ENCODE peak calls at places on chromosomes 3 and 15, in nine cellular contexts. F is breast epithelium, H is esophagus muscularis mucosa, O is heart right ventricle, Z is fibroblast of lung, V is foreskin keratinocyte, Q is PC-3, J is ovary, N is psoas muscle. W is an unnamed sample.

GRCh38 chr3:72487078-72487765 is 361.0 kb downstream of the SHQ1 start:
- DNase-seq in H (peak; percentile 93), Z (peak; percentile 87), O (peak; percentile 46), V (peak; percentile 39), N (peak; percentile 87), J (peak; percentile 31), Q (peak; percentile 90), F (peak; percentile 73), W (peak; percentile 57)

GRCh38 chr3:57434041-57434440 is 110.1 kb downstream of the DNAH12 start:
- DNase-seq in H (no peak), J (no peak), N (no peak), F (no peak), Z (peak; percentile 49), V (no peak), O (no peak), Q (peak; percentile 84), W (peak; percentile 31)

GRCh38 chr3:42450567-42450966 is 40.2 kb upstream of the LYZL4 start:
- DNase-seq in O (no peak), H (no peak), V (no peak), Q (no peak), J (no peak), F (no peak), Z (no peak), N (no peak), W (no peak)

GRCh38 chr15:41890050-41890690 is 3.7 kb downstream of the SPTBN5 start:
- DNase-seq in N (peak; percentile 36), H (no peak), Z (no peak), Q (no peak), O (no peak), F (no peak), J (no peak), V (no peak), W (no peak)

GRCh38 chr3:128416578-128417150 is 50.0 kb downstream of the DNAJB8 start:
- DNase-seq in N (no peak), J (no peak), Z (peak; percentile 45), F (no peak), Q (peak; percentile 77), V (peak; percentile 29), O (no peak), H (no peak), W (peak; percentile 87)

GRCh38 chr3:133881987-133882825 is 13.5 kb downstream of the RAB6B start:
- DNase-seq in N (no peak), J (no peak), V (no peak), O (no peak), Q (peak; percentile 8), F (no peak), Z (no peak), H (peak; percentile 89), W (no peak)

GRCh38 chr3:157071744-157072525 is 88.0 kb downstream of the CCNL1 start:
- DNase-seq in O (no peak), H (no peak), Z (no peak), F (no peak), Q (no peak), N (no peak), J (no peak), V (no peak), W (no peak)

GRCh38 chr15:101296418-101297405 is 1.7 kb upstream of the SNRPA1 start:
- DNase-seq in J (no peak), Z (peak; percentile 7), H (no peak), Q (peak; percentile 70), F (no peak), O (no peak), N (no peak), V (peak; percentile 69), W (peak; percentile 71)

GRCh38 chr3:38264779-38265178 is 833 bp upstream of the SLC22A13 start:
- DNase-seq in N (no peak), Z (no peak), J (no peak), H (no peak), Q (no peak), F (no peak), O (no peak), V (no peak), W (no peak)

GRCh38 chr3:76405196-76405595 is 619.8 kb upstream of the ZNF717 start:
- DNase-seq in Z (peak; percentile 39), F (no peak), O (no peak), Q (peak; percentile 22), N (no peak), H (no peak), V (no peak), J (no peak), W (no peak)

GRCh38 chr15:95085056-95085455 is 853.7 kb downstream of the MCTP2 start:
- DNase-seq in V (no peak), Q (no peak), N (no peak), O (no peak), J (no peak), H (no peak), F (no peak), Z (peak; percentile 27), W (no peak)
- H3K27ac ChIP-seq in V (no peak overlapping the region), Q (no peak overlapping the region), N (no peak overlapping the region), O (no peak overlapping the region), J (no peak overlapping the region), H (no peak overlapping the region), F (no peak overlapping the region), Z (no peak overlapping the region), W (no peak overlapping the region)

GRCh38 chr15:31021067-31021665 is 29.7 kb upstream of the MTMR10 start:
- DNase-seq in N (no peak), F (no peak), Q (no peak), J (no peak), V (no peak), H (no peak), O (no peak), Z (no peak), W (no peak)
- TF ChIP-seq CTCF in N (no peak), F (no peak), Q (no peak), J (no peak), V (no peak), H (no peak), O (no peak), Z (no peak), W (no peak)

DNA sequence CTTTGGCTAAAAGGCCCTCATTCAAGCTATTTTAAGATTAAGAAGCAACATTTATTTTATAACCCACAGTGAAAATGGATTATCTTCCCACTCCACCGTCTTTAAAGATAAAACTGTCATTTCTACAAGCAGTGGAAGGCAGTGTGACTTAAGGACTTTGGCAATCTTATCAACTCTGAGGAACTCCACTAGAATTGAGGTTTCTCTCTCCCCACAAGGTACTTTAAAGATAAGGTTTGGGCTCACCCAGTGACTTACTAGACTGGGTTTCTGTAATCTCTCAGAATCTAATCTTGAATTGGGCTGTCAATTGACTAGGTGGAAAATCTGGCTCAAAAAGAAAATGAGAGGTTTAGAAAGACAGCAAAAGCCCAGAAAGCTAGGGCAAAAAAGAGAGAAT is 21.7 kb downstream of the ZNF385D start:
- DNase-seq in F (no peak), H (no peak), V (no peak), J (no peak), Q (no peak), O (no peak), N (no peak), Z (no peak), W (no peak)
- H3K27ac ChIP-seq in F (peak overlapping the region; percentile 73), H (no peak overlapping the region), V (no peak overlapping the region), J (no peak overlapping the region), Q (no peak overlapping the region), O (no peak overlapping the region), N (no peak overlapping the region), Z (no peak overlapping the region), W (no peak overlapping the region)

DNA sequence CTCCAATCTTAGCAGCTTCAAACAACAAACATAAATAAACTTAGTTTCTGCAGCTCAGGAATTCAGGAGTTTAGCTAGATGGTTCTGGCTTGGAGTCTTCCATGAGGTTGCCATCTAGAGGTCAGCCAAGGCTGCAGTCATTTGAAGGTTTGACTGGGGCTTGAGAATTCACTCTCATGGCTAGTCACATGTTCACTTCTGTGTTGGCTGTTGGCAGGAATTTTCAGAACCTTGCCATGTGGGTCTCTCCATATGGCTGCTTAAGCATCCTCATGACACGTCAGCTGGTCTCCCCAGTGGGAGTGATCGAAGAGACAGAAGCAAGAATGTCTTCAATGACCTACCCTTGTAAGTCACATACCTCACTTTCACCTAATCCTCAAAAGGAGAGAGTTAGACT is 269.2 kb upstream of the CNTN3 start:
- DNase-seq in F (no peak), H (no peak), Q (no peak), J (no peak), O (no peak), V (no peak), N (no peak), Z (peak; percentile 8), W (no peak)
- TF ChIP-seq CTCF in F (no peak), H (no peak), Q (peak; percentile 24), J (no peak), O (no peak), V (peak; percentile 44), N (no peak), Z (peak; percentile 51), W (no peak)